ENCODE peak calls at places on chromosomes 5 and 9, in five cellular contexts. One of them, this sample, is unnamed.

GRCh38 chr9:4666042-4666699 is at the start of gene SPATA6L:
- DNase-seq in thyroid gland: peak
- DNase-seq in uterus: peak
- DNase-seq in AG09309: no peak
- DNase-seq in IMR-90: peak
- DNase-seq in this sample: peak

GRCh38 chr5:162591724-162592123 is 524.2 kb downstream of the GABRG2 start:
- DNase-seq in IMR-90: no peak
- DNase-seq in AG09309: no peak
- DNase-seq in thyroid gland: no peak
- DNase-seq in uterus: no peak
- DNase-seq in this sample: no peak

GRCh38 chr5:52751137-52751536 is 36.6 kb upstream of the ITGA1 start:
- DNase-seq in uterus: no peak
- DNase-seq in thyroid gland: no peak
- DNase-seq in IMR-90: peak
- DNase-seq in AG09309: no peak
- DNase-seq in this sample: no peak

GRCh38 chr5:116553366-116553765 is 21.3 kb downstream of the SEMA6A start:
- DNase-seq in IMR-90: no peak
- DNase-seq in AG09309: no peak
- DNase-seq in thyroid gland: no peak
- DNase-seq in uterus: no peak
- DNase-seq in this sample: no peak

GRCh38 chr9:2117527-2117926 is 102.4 kb downstream of the SMARCA2 start:
- DNase-seq in thyroid gland: no peak
- DNase-seq in IMR-90: no peak
- DNase-seq in AG09309: no peak
- DNase-seq in uterus: no peak
- DNase-seq in this sample: no peak

GRCh38 chr9:137550241-137550621 is at the start of gene PNPLA7:
- DNase-seq in uterus: peak
- DNase-seq in AG09309: no peak
- DNase-seq in IMR-90: peak
- DNase-seq in thyroid gland: peak
- DNase-seq in this sample: peak

GRCh38 chr5:78009937-78010527 is 233.9 kb upstream of the TBCA start:
- DNase-seq in thyroid gland: no peak
- DNase-seq in AG09309: peak
- DNase-seq in uterus: no peak
- DNase-seq in IMR-90: peak
- DNase-seq in this sample: no peak

GRCh38 chr5:127299678-127300077 is 9.1 kb downstream of the MEGF10 start:
- DNase-seq in AG09309: no peak
- DNase-seq in uterus: no peak
- DNase-seq in IMR-90: no peak
- DNase-seq in thyroid gland: no peak
- DNase-seq in this sample: no peak

GRCh38 chr9:136557036-136557435 is 11.2 kb upstream of the NOTCH1 start:
- DNase-seq in IMR-90: no peak
- DNase-seq in thyroid gland: no peak
- DNase-seq in uterus: no peak
- DNase-seq in AG09309: no peak
- DNase-seq in this sample: no peak

GRCh38 chr9:21576331-21577189 is 94.4 kb upstream of the IFNE start:
- DNase-seq in AG09309: peak
- DNase-seq in uterus: no peak
- DNase-seq in IMR-90: peak
- DNase-seq in thyroid gland: peak
- DNase-seq in this sample: peak

GRCh38 chr9:117073539-117074336 is 341.1 kb downstream of the ASTN2 start:
- DNase-seq in thyroid gland: peak
- DNase-seq in uterus: no peak
- DNase-seq in AG09309: no peak
- DNase-seq in IMR-90: no peak
- DNase-seq in this sample: no peak

GRCh38 chr5:120895659-120896058 is 431.6 kb downstream of the PRR16 start:
- DNase-seq in thyroid gland: no peak
- DNase-seq in AG09309: no peak
- DNase-seq in uterus: no peak
- DNase-seq in IMR-90: no peak
- DNase-seq in this sample: no peak

GRCh38 chr9:70411141-70411929 is 3.1 kb downstream of the KLF9 start:
- DNase-seq in AG09309: no peak
- DNase-seq in IMR-90: peak
- DNase-seq in uterus: peak
- DNase-seq in thyroid gland: peak
- DNase-seq in this sample: no peak

GRCh38 chr9:100394819-100395218 is 32.1 kb upstream of the MSANTD3 start:
- DNase-seq in uterus: no peak
- DNase-seq in IMR-90: peak
- DNase-seq in thyroid gland: no peak
- DNase-seq in AG09309: peak
- DNase-seq in this sample: no peak

GRCh38 chr5:14038341-14038959 is 94.0 kb upstream of the DNAH5 start:
- DNase-seq in AG09309: peak
- DNase-seq in thyroid gland: no peak
- DNase-seq in IMR-90: peak
- DNase-seq in uterus: no peak
- DNase-seq in this sample: peak

GRCh38 chr5:35202319-35203111 is 27.8 kb downstream of the PRLR start:
- DNase-seq in uterus: no peak
- DNase-seq in thyroid gland: peak
- DNase-seq in IMR-90: peak
- DNase-seq in AG09309: peak
- DNase-seq in this sample: peak

GRCh38 chr5:16536246-16536645 is 70.6 kb upstream of the ZNF622 start:
- DNase-seq in IMR-90: peak
- DNase-seq in thyroid gland: no peak
- DNase-seq in AG09309: no peak
- DNase-seq in uterus: no peak
- DNase-seq in this sample: peak

GRCh38 chr5:96703384-96703910 is 41.3 kb downstream of the CAST start:
- DNase-seq in thyroid gland: no peak
- DNase-seq in IMR-90: no peak
- DNase-seq in uterus: no peak
- DNase-seq in AG09309: no peak
- DNase-seq in this sample: no peak

GRCh38 chr5:107395632-107396350 is 274.9 kb downstream of the EFNA5 start:
- DNase-seq in thyroid gland: no peak
- DNase-seq in uterus: no peak
- DNase-seq in IMR-90: no peak
- DNase-seq in AG09309: no peak
- DNase-seq in this sample: no peak

GRCh38 chr9:82475584-82476328 is 487.2 kb downstream of the SPATA31D1 start:
- DNase-seq in uterus: no peak
- DNase-seq in IMR-90: no peak
- DNase-seq in AG09309: no peak
- DNase-seq in thyroid gland: no peak
- DNase-seq in this sample: no peak

GRCh38 chr9:132249123-132249522 is 87.3 kb downstream of the NTNG2 start:
- DNase-seq in AG09309: no peak
- DNase-seq in thyroid gland: peak
- DNase-seq in IMR-90: no peak
- DNase-seq in uterus: no peak
- DNase-seq in this sample: no peak

GRCh38 chr5:143412656-143413342 is 9.3 kb upstream of the NR3C1 start:
- DNase-seq in AG09309: no peak
- DNase-seq in uterus: no peak
- DNase-seq in IMR-90: peak
- DNase-seq in thyroid gland: no peak
- DNase-seq in this sample: no peak

GRCh38 chr9:134057751-134058701 is 9.8 kb downstream of the BRD3 start:
- DNase-seq in uterus: peak
- DNase-seq in AG09309: no peak
- DNase-seq in IMR-90: no peak
- DNase-seq in thyroid gland: peak
- DNase-seq in this sample: no peak

GRCh38 chr5:673140-673836 is 19.9 kb downstream of the TPPP start:
- DNase-seq in uterus: no peak
- DNase-seq in IMR-90: no peak
- DNase-seq in thyroid gland: no peak
- DNase-seq in AG09309: no peak
- DNase-seq in this sample: no peak

DNA sequence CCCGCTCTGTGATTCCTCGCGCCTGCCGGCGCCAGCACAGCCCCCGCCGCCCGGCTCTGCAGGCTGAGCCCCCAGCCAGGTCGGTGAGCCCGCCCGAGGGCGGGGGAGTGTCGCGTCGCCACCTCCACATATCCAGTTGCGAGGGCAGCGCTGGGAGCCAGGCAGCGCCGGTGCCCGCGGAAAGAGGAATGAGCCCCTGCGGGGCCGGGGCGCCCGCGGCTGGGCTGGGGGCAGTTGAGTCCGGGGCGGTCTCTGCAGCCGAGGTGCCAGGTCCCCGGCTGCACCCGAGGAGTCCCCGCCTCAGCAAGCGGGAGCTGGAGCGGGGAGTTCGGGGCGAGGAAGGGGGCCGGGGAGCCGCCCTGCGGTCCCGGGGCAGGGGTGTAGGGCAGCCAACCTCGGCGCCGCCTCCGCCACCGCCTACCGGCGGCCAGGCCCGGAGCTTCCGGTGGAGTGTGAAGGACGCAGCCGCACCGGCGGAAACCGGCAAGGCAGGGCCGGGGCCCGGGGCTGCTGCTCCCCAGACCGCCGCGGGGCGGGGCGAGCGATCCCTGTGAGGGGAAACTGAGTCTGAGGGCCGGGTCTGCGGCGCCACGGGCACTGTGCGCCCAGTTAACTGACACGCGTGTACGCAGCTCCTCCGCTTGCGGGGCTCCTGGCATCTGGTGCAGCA is 2.3 kb upstream of the TRAF1 start:
- DNase-seq in uterus: peak
- DNase-seq in IMR-90: no peak
- DNase-seq in thyroid gland: peak
- DNase-seq in AG09309: no peak
- DNase-seq in this sample: peak
- TF ChIP-seq CTCF in uterus: no peak
- TF ChIP-seq CTCF in IMR-90: no peak
- TF ChIP-seq CTCF in thyroid gland: peak
- TF ChIP-seq CTCF in AG09309: no peak
- TF ChIP-seq CTCF in this sample: no peak

GRCh38 chr9:123225995-123226394 is 42.4 kb downstream of the STRBP start:
- DNase-seq in thyroid gland: no peak
- DNase-seq in AG09309: no peak
- DNase-seq in uterus: no peak
- DNase-seq in IMR-90: peak
- DNase-seq in this sample: no peak
- TF ChIP-seq CTCF in thyroid gland: no peak
- TF ChIP-seq CTCF in AG09309: no peak
- TF ChIP-seq CTCF in uterus: no peak
- TF ChIP-seq CTCF in IMR-90: no peak
- TF ChIP-seq CTCF in this sample: no peak

DNA sequence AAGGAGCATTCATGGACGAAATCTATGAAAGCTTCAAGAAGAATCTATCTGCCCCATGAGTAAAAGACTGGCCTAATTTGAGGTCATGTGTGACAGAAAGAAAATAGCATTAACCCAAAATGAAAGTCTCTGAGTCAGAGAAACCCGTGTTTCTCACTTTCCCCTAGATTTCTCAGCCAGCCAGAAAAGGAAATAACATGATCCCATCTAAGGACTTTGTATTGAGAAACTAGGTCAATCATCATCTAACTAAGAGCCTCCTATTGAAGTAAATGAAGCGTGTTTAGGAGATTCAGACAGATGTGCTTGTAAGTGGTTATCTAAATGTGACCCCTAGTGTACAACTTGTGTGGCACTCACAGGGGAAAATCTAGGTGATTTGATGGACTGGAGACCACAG is 77.3 kb upstream of the ZNF366 start:
- DNase-seq in uterus: no peak
- DNase-seq in thyroid gland: no peak
- DNase-seq in AG09309: no peak
- DNase-seq in IMR-90: no peak
- DNase-seq in this sample: no peak
- TF ChIP-seq CTCF in uterus: no peak
- TF ChIP-seq CTCF in thyroid gland: peak
- TF ChIP-seq CTCF in AG09309: no peak
- TF ChIP-seq CTCF in IMR-90: no peak
- TF ChIP-seq CTCF in this sample: no peak

DNA sequence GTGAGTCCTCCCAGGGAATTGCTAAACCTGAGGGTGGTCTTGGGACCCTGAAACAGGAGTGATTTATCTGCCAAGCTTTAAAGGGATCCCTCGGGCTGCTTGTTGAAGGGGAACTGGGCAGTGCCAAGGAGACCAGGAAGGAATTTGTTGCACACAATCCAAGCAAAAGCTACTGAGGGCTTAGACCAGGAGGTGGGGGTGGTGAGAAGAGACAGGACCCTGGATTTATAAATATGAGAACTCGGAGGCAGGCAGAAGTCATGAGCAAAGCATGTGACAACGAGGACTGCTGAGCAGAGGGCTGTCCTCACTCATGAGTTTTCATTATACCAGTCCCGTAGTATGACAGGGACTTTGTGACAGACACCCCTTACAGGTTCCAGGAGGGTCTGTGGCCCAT is 237.3 kb downstream of the DRD1 start:
- DNase-seq in uterus: no peak
- DNase-seq in IMR-90: no peak
- DNase-seq in thyroid gland: no peak
- DNase-seq in AG09309: no peak
- DNase-seq in this sample: no peak
- TF ChIP-seq CTCF in uterus: no peak
- TF ChIP-seq CTCF in IMR-90: no peak
- TF ChIP-seq CTCF in thyroid gland: no peak
- TF ChIP-seq CTCF in AG09309: no peak
- TF ChIP-seq CTCF in this sample: no peak